ENCODE peak calls at places on chromosomes 7 and 10, in eight cellular contexts. X is endothelial cell of umbilical vein; W is activated naive CD4-positive, alpha-beta T cell; Y is NCI-H2171; I is central memory CD4-positive, alpha-beta T cell; P is T-cell; Q is A549; G is tibial artery. J is an unnamed sample.

GRCh38 chr7:153381275-153382119 is 621.9 kb downstream of the ACTR3B start:
- DNase-seq in Q (peak), P (no peak), X (no peak), I (no peak), G (no peak), W (no peak), Y (no peak), J (peak)

GRCh38 chr7:44102846-44103565 is 1.1 kb upstream of the AEBP1 start:
- DNase-seq in G (no peak), I (no peak), W (no peak), X (no peak), Q (no peak), P (no peak), Y (no peak), J (no peak)

GRCh38 chr10:114184276-114184675 is 5.1 kb downstream of the TDRD1 start:
- DNase-seq in X (no peak), P (no peak), Q (no peak), Y (no peak), I (no peak), W (no peak), G (no peak), J (no peak)

GRCh38 chr7:69199661-69200060 is 398.6 kb upstream of the AUTS2 start:
- DNase-seq in I (no peak), X (no peak), Y (no peak), G (no peak), Q (no peak), W (no peak), P (no peak), J (no peak)

GRCh38 chr7:981793-982510 is 1.0 kb upstream of the CYP2W1 start:
- DNase-seq in Y (peak), X (no peak), I (no peak), P (no peak), W (no peak), G (no peak), Q (no peak), J (no peak)

GRCh38 chr7:151885202-151885580 is 8.3 kb upstream of the PRKAG2 start:
- DNase-seq in G (no peak), W (no peak), Y (no peak), Q (no peak), P (no peak), I (no peak), X (no peak), J (no peak)

GRCh38 chr7:33534830-33535229 is 370.5 kb upstream of the BMPER start:
- DNase-seq in W (no peak), Y (no peak), Q (no peak), X (peak), I (no peak), G (no peak), P (no peak), J (no peak)

GRCh38 chr10:118621304-118621942 is 26.0 kb upstream of the PRLHR start:
- DNase-seq in I (peak), P (no peak), X (no peak), Y (no peak), G (no peak), Q (no peak), W (no peak), J (no peak)

GRCh38 chr7:134645935-134646334 is 718 bp upstream of the BPGM start:
- DNase-seq in Y (no peak), W (no peak), P (peak), X (no peak), G (no peak), Q (no peak), I (no peak), J (no peak)

J was measured in KG1.